ENCODE peak calls at places on chromosomes 7 and 10, in five cellular contexts. U is mucosa of descending colon, H is right lobe of liver, R is tibial nerve, B is breast epithelium. Z is an unnamed sample.

GRCh38 chr10:71220689-71221540 is 8.5 kb downstream of the UNC5B start:
- DNase-seq in H (no peak), R (no peak), B (no peak), U (no peak), Z (no peak)

GRCh38 chr7:31476073-31476745 is 37.7 kb upstream of the ITPRID1 start:
- DNase-seq in R (no peak), H (no peak), U (no peak), B (no peak), Z (no peak)

GRCh38 chr7:11830582-11831382 is 1.2 kb downstream of the THSD7A start:
- DNase-seq in U (no peak), B (no peak), H (no peak), R (no peak), Z (no peak)

GRCh38 chr7:29622335-29623265 is 59.0 kb downstream of the PRR15 start:
- DNase-seq in H (no peak), B (no peak), U (no peak), R (no peak), Z (no peak)

GRCh38 chr10:3526721-3527120 is 258.3 kb downstream of the KLF6 start:
- DNase-seq in H (no peak), B (no peak), R (no peak), U (no peak), Z (no peak)

GRCh38 chr10:7813481-7813880 is 4.8 kb upstream of the TAF3 start:
- DNase-seq in R (no peak), U (no peak), B (no peak), H (no peak), Z (no peak)

GRCh38 chr10:8054498-8055407 is at the start of gene GATA3:
- DNase-seq in U (peak; percentile 85), H (peak; percentile 74), R (no peak), B (peak; percentile 93), Z (peak; percentile 89)

GRCh38 chr10:66572700-66573099 is 353.1 kb upstream of the LRRTM3 start:
- DNase-seq in H (no peak), R (no peak), B (no peak), U (no peak), Z (no peak)

GRCh38 chr7:48168159-48168558 is 3.1 kb upstream of the ABCA13 start:
- DNase-seq in U (no peak), R (no peak), H (no peak), B (no peak), Z (no peak)

GRCh38 chr7:130441408-130441854 is 615 bp upstream of the CEP41 start:
- DNase-seq in H (no peak), U (no peak), R (no peak), B (peak; percentile 76), Z (no peak)

GRCh38 chr7:81008901-81009300 is 90.0 kb upstream of the SEMA3C start:
- DNase-seq in H (no peak), B (no peak), U (no peak), R (no peak), Z (no peak)

GRCh38 chr7:130417215-130417614 is 23.6 kb downstream of the CEP41 start:
- DNase-seq in U (no peak), H (no peak), R (no peak), B (no peak), Z (peak; percentile 57)

GRCh38 chr7:132463922-132464321 is 112.3 kb downstream of the PLXNA4 start:
- DNase-seq in B (no peak), U (no peak), H (no peak), R (no peak), Z (no peak)

GRCh38 chr7:38833329-38833728 is 75.7 kb downstream of the VPS41 start:
- DNase-seq in U (no peak), B (no peak), H (no peak), R (no peak), Z (no peak)

GRCh38 chr7:40297741-40298311 is 163.0 kb downstream of the SUGCT start:
- DNase-seq in U (no peak), R (no peak), B (no peak), H (no peak), Z (no peak)

GRCh38 chr7:147524726-147525245 is 1065.8 kb upstream of the C7orf33 start:
- DNase-seq in H (no peak), B (no peak), R (no peak), U (no peak), Z (no peak)

GRCh38 chr7:64313740-64314491 is at the start of gene ZNF736:
- DNase-seq in H (peak; percentile 82), U (peak; percentile 92), B (peak; percentile 92), R (peak; percentile 81), Z (peak; percentile 94)

GRCh38 chr7:7207876-7208275 is 25.5 kb downstream of the C1GALT1 start:
- DNase-seq in B (no peak), H (no peak), U (no peak), R (no peak), Z (no peak)

GRCh38 chr10:132543916-132544743 is 6.5 kb downstream of the INPP5A start:
- DNase-seq in H (no peak), U (peak; percentile 57), R (no peak), B (no peak), Z (no peak)

GRCh38 chr10:70776455-70777005 is 8.6 kb downstream of the TBATA start:
- DNase-seq in U (no peak), H (no peak), B (peak; percentile 12), R (no peak), Z (no peak)

GRCh38 chr7:148264933-148265557 is 325.5 kb upstream of the C7orf33 start:
- DNase-seq in H (no peak), R (no peak), B (no peak), U (no peak), Z (peak; percentile 8)

GRCh38 chr10:74824184-74825032 is 2.0 kb upstream of the KAT6B start:
- DNase-seq in B (no peak), R (no peak), H (peak; percentile 24), U (no peak), Z (peak; percentile 13)

GRCh38 chr10:9331583-9332008 is 1277.1 kb downstream of the GATA3 start:
- DNase-seq in R (no peak), H (no peak), U (no peak), B (no peak), Z (no peak)

GRCh38 chr10:34251177-34251576 is 563.9 kb downstream of the PARD3 start:
- DNase-seq in H (no peak), B (no peak), R (no peak), U (no peak), Z (no peak)

GRCh38 chr7:67463983-67464382 is 467.4 kb downstream of the TYW1 start:
- DNase-seq in U (no peak), B (no peak), H (no peak), R (no peak), Z (no peak)

GRCh38 chr7:78530351-78530750 is 731.8 kb downstream of the PHTF2 start:
- DNase-seq in B (no peak), R (no peak), H (no peak), U (no peak), Z (no peak)

GRCh38 chr7:7830122-7830878 is 111.9 kb upstream of the RPA3 start:
- DNase-seq in H (no peak), R (no peak), U (no peak), B (no peak), Z (no peak)

GRCh38 chr7:155645652-155646051 is 1.2 kb downstream of the RBM33 start:
- DNase-seq in B (no peak), R (no peak), U (no peak), H (no peak), Z (no peak)

GRCh38 chr7:126682176-126682575 is 570.6 kb downstream of the GRM8 start:
- DNase-seq in U (no peak), B (no peak), R (no peak), H (no peak), Z (no peak)

GRCh38 chr10:90944759-90945158 is 23.9 kb upstream of the ANKRD1 start:
- DNase-seq in H (no peak), U (no peak), B (no peak), R (no peak), Z (peak; percentile 74)

GRCh38 chr10:44382981-44383748 is 1.7 kb downstream of the CXCL12 start:
- DNase-seq in B (no peak), R (no peak), H (no peak), U (no peak), Z (no peak)
- H3K4me3 ChIP-seq in B (peak overlapping the region; percentile 81), R (peak overlapping the region; percentile 62), H (peak overlapping the region; percentile 35), U (no peak overlapping the region), Z (no peak overlapping the region)

DNA sequence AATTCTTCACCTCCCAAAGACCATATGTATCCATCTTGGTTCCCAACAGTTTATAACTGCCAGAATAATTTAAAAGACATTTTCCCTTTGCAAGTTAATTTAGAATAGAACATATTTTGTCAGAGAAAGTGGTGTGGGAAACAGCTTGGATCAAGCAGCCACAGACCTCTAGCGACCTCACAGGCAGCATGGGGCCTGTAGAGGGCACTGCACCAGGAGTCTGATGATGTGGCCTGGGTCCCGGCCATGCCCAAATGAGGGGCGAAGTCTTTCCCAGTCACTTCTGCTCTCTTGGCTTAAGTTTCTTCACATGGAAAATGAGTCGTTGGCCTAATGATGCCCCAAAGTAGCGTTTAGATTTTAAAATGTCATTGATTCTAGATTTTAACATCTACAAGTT is 243.2 kb downstream of the SDK1 start:
- DNase-seq in U (no peak), B (no peak), H (no peak), R (no peak), Z (no peak)
- TF ChIP-seq CTCF in U (no peak), B (no peak), H (no peak), R (no peak), Z (peak; percentile 29)

GRCh38 chr10:43678654-43679053 is 30.0 kb upstream of the ZNF32 start:
- DNase-seq in U (no peak), R (no peak), H (no peak), B (no peak), Z (no peak)

GRCh38 chr10:43673471-43673870 is 24.8 kb upstream of the ZNF32 start:
- DNase-seq in U (no peak), B (no peak), R (no peak), H (no peak), Z (no peak)

GRCh38 chr10:43676360-43676759 is 27.7 kb upstream of the ZNF32 start:
- DNase-seq in R (no peak), H (no peak), U (no peak), B (no peak), Z (no peak)

GRCh38 chr10:43671659-43672555 is 23.2 kb upstream of the ZNF32 start:
- DNase-seq in H (peak; percentile 45), U (no peak), R (no peak), B (peak; percentile 51), Z (peak; percentile 50)

GRCh38 chr10:43674546-43675205 is 26.0 kb upstream of the ZNF32 start:
- DNase-seq in U (no peak), R (no peak), B (no peak), H (no peak), Z (no peak)
- H3K4me3 ChIP-seq in U (no peak overlapping the region), R (no peak overlapping the region), B (no peak overlapping the region), H (no peak overlapping the region), Z (no peak overlapping the region)

DNA sequence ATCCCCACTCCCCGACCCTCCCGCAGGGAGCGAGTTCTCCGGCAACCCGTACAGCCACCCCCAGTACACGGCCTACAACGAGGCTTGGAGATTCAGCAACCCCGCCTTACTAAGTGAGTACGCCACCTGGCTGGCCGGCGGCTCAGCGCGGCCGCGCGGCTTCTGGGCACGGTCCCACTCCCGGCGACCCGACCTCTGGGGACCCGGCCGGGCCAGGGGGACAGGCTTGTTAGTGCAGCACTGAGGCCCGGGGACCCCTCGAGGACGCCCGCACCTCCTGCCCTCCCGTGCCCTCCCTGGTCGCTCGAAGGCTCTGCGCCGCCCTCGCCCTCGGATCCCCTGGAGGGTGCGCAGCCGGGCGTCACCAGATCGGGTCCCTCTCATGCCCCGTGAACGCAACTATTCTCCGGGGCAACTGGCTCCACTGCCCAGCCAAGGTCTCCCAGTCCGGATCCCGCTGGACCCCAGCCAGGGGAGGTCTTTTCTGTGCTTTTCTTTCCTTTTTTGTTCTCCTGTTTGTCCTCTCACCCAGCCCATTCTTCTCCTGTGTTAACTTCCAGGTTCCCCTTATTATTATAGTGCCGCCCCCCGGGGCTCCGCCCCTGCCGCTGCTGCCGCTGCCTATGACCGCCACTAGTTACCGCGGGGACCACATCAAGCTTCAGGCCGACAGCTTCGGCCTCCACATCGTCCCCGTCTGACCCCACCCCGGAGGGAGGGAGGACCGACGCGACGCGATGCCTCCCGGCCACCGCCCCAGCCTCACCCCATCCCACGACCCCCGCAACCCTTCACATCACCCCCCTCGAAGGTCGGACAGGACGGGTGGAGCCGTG is 81.8 kb downstream of the PAX2 start:
- DNase-seq in R (no peak), B (no peak), H (no peak), U (no peak), Z (no peak)
- TF ChIP-seq CTCF in R (no peak), B (no peak), H (peak; percentile 39), U (no peak), Z (no peak)

Z was measured in DND-41.